ENCODE peak calls at places on chromosomes 3 and 15, in six cellular contexts. K is IMR-90, G is trophoblast cell, C is mesenchymal stem cell, Z is H9, B is H1. A is an unnamed sample.

GRCh38 chr3:38618343-38618742 is 31.1 kb downstream of the SCN5A start:
- DNase-seq in K (no peak), G (no peak), C (no peak), Z (no peak), B (no peak), A (no peak)

GRCh38 chr15:61521961-61522360 is 292.9 kb upstream of the RORA start:
- DNase-seq in K (no peak), G (no peak), C (no peak), Z (no peak), B (no peak), A (no peak)

GRCh38 chr3:72060447-72061034 is 275.6 kb upstream of the PROK2 start:
- DNase-seq in K (no peak), G (no peak), C (no peak), Z (no peak), B (no peak), A (no peak)

GRCh38 chr3:146464005-146464595 is 5.3 kb downstream of the PLSCR2 start:
- DNase-seq in K (peak; percentile 72), G (no peak), C (no peak), Z (no peak), B (no peak), A (no peak)

GRCh38 chr3:16468114-16469098 is 45.1 kb downstream of the RFTN1 start:
- DNase-seq in K (no peak), G (no peak), C (peak; percentile 54), Z (no peak), B (no peak), A (no peak)

GRCh38 chr3:36678216-36679013 is 85.9 kb downstream of the DCLK3 start:
- DNase-seq in K (peak; percentile 82), G (peak; percentile 14), C (peak; percentile 53), Z (no peak), B (no peak), A (no peak)

GRCh38 chr3:27521179-27521871 is 37.1 kb upstream of the SLC4A7 start:
- DNase-seq in K (peak; percentile 95), G (peak; percentile 85), C (peak; percentile 91), Z (no peak), B (no peak), A (no peak)

GRCh38 chr3:14120111-14120920 is 4.4 kb downstream of the CHCHD4 start:
- DNase-seq in K (no peak), G (no peak), C (no peak), Z (no peak), B (no peak), A (no peak)

GRCh38 chr3:27311400-27311799 is 57.8 kb downstream of the NEK10 start:
- DNase-seq in K (peak; percentile 96), G (peak; percentile 93), C (peak; percentile 94), Z (peak; percentile 53), B (peak; percentile 27), A (no peak)

GRCh38 chr15:86610038-86610437 is 530.4 kb downstream of the AGBL1 start:
- DNase-seq in K (no peak), G (no peak), C (no peak), Z (no peak), B (no peak), A (no peak)

GRCh38 chr3:106758459-106758858 is 618.8 kb upstream of the CCDC54 start:
- DNase-seq in K (no peak), G (no peak), C (no peak), Z (no peak), B (no peak), A (no peak)

GRCh38 chr3:100075163-100075562 is 39.1 kb downstream of the FILIP1L start:
- DNase-seq in K (no peak), G (no peak), C (no peak), Z (no peak), B (no peak), A (no peak)

GRCh38 chr3:144516029-144516428 is 544.4 kb downstream of the DIPK2A start:
- DNase-seq in K (no peak), G (no peak), C (peak; percentile 15), Z (no peak), B (no peak), A (no peak)

GRCh38 chr15:94760348-94760747 is 529.0 kb downstream of the MCTP2 start:
- DNase-seq in K (no peak), G (no peak), C (no peak), Z (no peak), B (no peak), A (no peak)

GRCh38 chr15:83323296-83323711 is 38.8 kb upstream of the BNC1 start:
- DNase-seq in K (peak; percentile 98), G (peak; percentile 26), C (peak; percentile 92), Z (no peak), B (no peak), A (no peak)

GRCh38 chr3:33636125-33636855 is 81.8 kb downstream of the CLASP2 start:
- DNase-seq in K (peak; percentile 78), G (peak; percentile 64), C (peak; percentile 73), Z (no peak), B (no peak), A (peak; percentile 44)

GRCh38 chr3:134754768-134755559 is 40.1 kb upstream of the EPHB1 start:
- DNase-seq in K (peak; percentile 30), G (peak; percentile 68), C (peak; percentile 21), Z (peak; percentile 77), B (peak; percentile 19), A (peak; percentile 31)

GRCh38 chr3:46820852-46821251 is 42.4 kb downstream of the MYL3 start:
- DNase-seq in K (no peak), G (no peak), C (no peak), Z (no peak), B (no peak), A (no peak)
- H3K14ac ChIP-seq in K (no peak overlapping the region), G (no peak overlapping the region), C (no peak overlapping the region), Z (no peak overlapping the region), B (no peak overlapping the region), A (no peak overlapping the region)

GRCh38 chr15:50883903-50884302 is 24.6 kb upstream of the AP4E1 start:
- DNase-seq in K (peak; percentile 46), G (no peak), C (peak; percentile 64), Z (no peak), B (no peak), A (no peak)
- H3K14ac ChIP-seq in K (peak overlapping the region; percentile 43), G (no peak overlapping the region), C (no peak overlapping the region), Z (no peak overlapping the region), B (no peak overlapping the region), A (no peak overlapping the region)

GRCh38 chr3:176193032-176193698 is 1004.1 kb downstream of the TBL1XR1 start:
- DNase-seq in K (no peak), G (no peak), C (no peak), Z (no peak), B (no peak), A (no peak)
- H3K14ac ChIP-seq in K (no peak overlapping the region), G (no peak overlapping the region), C (no peak overlapping the region), Z (no peak overlapping the region), B (no peak overlapping the region), A (no peak overlapping the region)

DNA sequence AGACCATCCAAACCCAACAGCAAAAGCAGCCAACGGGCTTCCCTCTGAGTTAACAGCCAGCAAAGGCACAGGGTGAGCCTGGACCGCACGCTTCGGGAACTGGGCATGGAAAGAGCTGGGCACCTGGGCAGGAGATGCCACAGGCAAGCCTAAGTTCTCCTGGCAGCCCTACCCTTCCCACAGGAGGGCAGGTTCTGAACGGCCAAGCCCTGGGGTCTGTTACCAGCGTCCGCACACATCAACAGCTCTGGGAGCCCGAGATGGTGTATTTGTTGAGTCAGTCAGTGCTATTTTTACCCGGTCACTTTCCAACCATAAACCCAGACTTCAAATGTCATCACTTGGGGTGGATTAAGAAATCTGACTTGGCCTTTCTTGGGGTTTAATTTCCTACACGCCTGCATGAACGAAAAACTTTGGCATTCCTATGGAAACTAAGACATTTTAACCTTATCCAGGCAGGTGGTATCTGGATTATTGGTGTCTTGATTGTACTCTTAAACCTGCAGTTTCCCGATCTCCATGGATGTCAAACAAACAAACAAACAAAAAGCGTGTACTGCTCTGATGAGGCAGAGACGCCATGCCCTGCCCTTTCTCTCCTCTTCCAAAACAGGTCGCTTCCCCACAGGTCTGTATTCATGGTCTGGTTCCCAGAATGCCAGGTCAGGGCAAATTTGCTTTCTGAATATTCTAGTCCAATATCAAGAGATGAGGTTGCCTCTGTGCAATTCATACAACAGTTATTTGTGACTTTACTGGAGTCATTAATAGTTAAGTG is 99.7 kb downstream of the XXYLT1 start:
- DNase-seq in K (no peak), G (no peak), C (peak; percentile 33), Z (no peak), B (no peak), A (no peak)
- H3K14ac ChIP-seq in K (peak overlapping the region; percentile 11), G (no peak overlapping the region), C (no peak overlapping the region), Z (no peak overlapping the region), B (no peak overlapping the region), A (no peak overlapping the region)

DNA sequence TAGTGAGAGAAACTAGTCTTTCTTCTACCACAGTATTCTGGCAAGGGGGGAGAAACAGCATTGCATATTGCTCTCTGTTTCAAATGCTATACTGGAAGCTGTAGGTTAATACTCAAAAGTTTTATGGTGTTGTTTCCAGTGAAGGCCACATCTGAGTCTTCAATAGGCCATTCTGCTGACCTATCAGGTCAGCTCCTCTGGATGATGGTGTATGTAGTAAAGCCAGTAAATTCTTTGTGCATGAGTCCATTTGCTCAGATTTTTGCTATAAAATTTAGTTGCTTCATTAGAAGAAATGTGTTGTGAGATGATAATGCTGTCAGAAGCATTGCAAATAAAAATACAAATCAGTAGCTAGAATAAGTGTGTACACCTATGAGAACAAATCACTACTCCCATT is 64.9 kb upstream of the RBMS3 start:
- DNase-seq in K (peak; percentile 53), G (no peak), C (no peak), Z (no peak), B (no peak), A (no peak)
- H3K14ac ChIP-seq in K (no peak overlapping the region), G (no peak overlapping the region), C (no peak overlapping the region), Z (no peak overlapping the region), B (no peak overlapping the region), A (no peak overlapping the region)

DNA sequence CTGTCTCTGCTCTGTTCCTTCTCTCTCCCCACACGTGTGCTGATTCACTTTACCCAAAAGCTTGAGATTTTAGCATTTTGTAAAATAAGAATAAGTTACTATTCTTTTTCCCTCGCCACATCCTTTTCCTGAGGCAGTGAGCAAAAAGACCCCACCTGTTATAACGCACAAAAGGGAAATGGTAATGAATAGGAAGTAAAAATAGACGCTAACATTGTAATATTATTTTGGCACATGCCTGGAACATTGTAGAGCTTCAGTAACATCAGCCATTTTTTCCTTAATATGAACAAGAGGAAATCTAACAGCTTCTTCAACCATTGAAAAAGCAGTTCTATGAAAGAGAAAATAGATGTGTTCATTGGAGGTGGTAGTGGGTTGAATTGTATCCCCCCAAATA is 40.5 kb downstream of the CD200 start:
- DNase-seq in K (no peak), G (no peak), C (no peak), Z (no peak), B (no peak), A (no peak)
- H3K14ac ChIP-seq in K (no peak overlapping the region), G (no peak overlapping the region), C (no peak overlapping the region), Z (no peak overlapping the region), B (no peak overlapping the region), A (no peak overlapping the region)

A was measured in neuronal stem cell.